ENCODE peak calls at places on chromosome 14, in eight cellular contexts. U is left cardiac atrium; Y is GM20000; X is fibroblast of pulmonary artery; J is stimulated activated CD4-positive, alpha-beta T cell treated with anti-CD3 and anti-CD28 coated beads, Interleukin-1b, Interleukin-23, amount 100 ng/mL, for 24 hours; T is HT-29; E is activated T-cell treated with anti-CD3 and anti-CD28 coated beads for 24 hours; Z is fibroblast of mammary gland. O is an unnamed sample.
A peak's percentile ranks its signal among the peaks of the same experiment; 100 is the strongest.

GRCh38 chr14:93160353-93160801 is 24.3 kb downstream of the MOAP1 start:
- DNase-seq in U (no peak), Y (no peak), X (peak; percentile 28), J (no peak), T (peak; percentile 3), E (no peak), Z (peak; percentile 20), O (no peak)

GRCh38 chr14:91901449-91902250 is 34.3 kb upstream of the TC2N start:
- DNase-seq in U (peak; percentile 42), Y (no peak), X (peak; percentile 61), J (no peak), T (no peak), E (no peak), Z (peak; percentile 51), O (no peak)

GRCh38 chr14:51386411-51386810 is 146.4 kb downstream of the TMX1 start:
- DNase-seq in U (no peak), Y (no peak), X (no peak), J (no peak), T (no peak), E (no peak), Z (no peak), O (no peak)

GRCh38 chr14:101234588-101234937 is 326.7 kb upstream of the DIO3 start:
- DNase-seq in U (no peak), Y (no peak), X (no peak), J (no peak), T (no peak), E (no peak), Z (no peak), O (no peak)

GRCh38 chr14:103260629-103261124 is 73.4 kb upstream of the EIF5 start:
- DNase-seq in U (peak; percentile 67), Y (no peak), X (peak; percentile 74), J (no peak), T (peak; percentile 50), E (no peak), Z (peak; percentile 36), O (peak; percentile 81)

GRCh38 chr14:23727566-23728335 is 91.6 kb downstream of the DHRS2 start:
- DNase-seq in U (no peak), Y (peak; percentile 59), X (peak; percentile 42), J (no peak), T (peak; percentile 58), E (no peak), Z (peak; percentile 43), O (no peak)

GRCh38 chr14:50156111-50156510 is 39.7 kb upstream of the VCPKMT start:
- DNase-seq in U (no peak), Y (no peak), X (no peak), J (no peak), T (no peak), E (no peak), Z (no peak), O (no peak)

GRCh38 chr14:87483651-87484260 is 509.2 kb downstream of the GALC start:
- DNase-seq in U (no peak), Y (no peak), X (peak; percentile 6), J (no peak), T (no peak), E (no peak), Z (peak; percentile 70), O (no peak)

GRCh38 chr14:105938055-105938863 is 411.9 kb downstream of the TMEM121 start:
- DNase-seq in U (no peak), Y (no peak), X (no peak), J (no peak), T (no peak), E (no peak), Z (no peak), O (no peak)

GRCh38 chr14:52791204-52792096 is at the start of gene GNPNAT1:
- DNase-seq in U (peak; percentile 91), Y (peak; percentile 95), X (peak; percentile 93), J (peak; percentile 64), T (peak; percentile 79), E (peak; percentile 69), Z (peak; percentile 94), O (peak; percentile 87)

GRCh38 chr14:104864267-104865068 is 600 bp upstream of the CEP170B start:
- DNase-seq in U (no peak), Y (no peak), X (no peak), J (no peak), T (peak; percentile 88), E (no peak), Z (no peak), O (no peak)

GRCh38 chr14:90132821-90133570 is 71.2 kb downstream of the KCNK13 start:
- DNase-seq in U (no peak), Y (no peak), X (peak; percentile 38), J (no peak), T (no peak), E (no peak), Z (no peak), O (no peak)

GRCh38 chr14:28676481-28676880 is 90.1 kb upstream of the FOXG1 start:
- DNase-seq in U (no peak), Y (no peak), X (peak; percentile 37), J (no peak), T (peak; percentile 12), E (no peak), Z (peak; percentile 98), O (no peak)

GRCh38 chr14:69491226-69491625 is 6.7 kb downstream of the PLEKHD1 start:
- DNase-seq in U (no peak), Y (no peak), X (no peak), J (no peak), T (no peak), E (no peak), Z (no peak), O (no peak)

GRCh38 chr14:60544659-60545058 is 35.7 kb downstream of the SIX6 start:
- DNase-seq in U (no peak), Y (no peak), X (no peak), J (no peak), T (no peak), E (no peak), Z (no peak), O (no peak)

GRCh38 chr14:45135181-45135580 is 549 bp upstream of the FANCM start:
- DNase-seq in U (no peak), Y (no peak), X (peak; percentile 41), J (no peak), T (no peak), E (no peak), Z (peak; percentile 44), O (no peak)

GRCh38 chr14:35368139-35368460 is 36.4 kb downstream of the NFKBIA start:
- DNase-seq in U (no peak), Y (no peak), X (no peak), J (no peak), T (no peak), E (no peak), Z (no peak), O (no peak)

GRCh38 chr14:95254356-95254755 is 65.4 kb downstream of the CLMN start:
- DNase-seq in U (no peak), Y (no peak), X (peak; percentile 55), J (no peak), T (no peak), E (no peak), Z (peak; percentile 86), O (no peak)

GRCh38 chr14:67618617-67619063 is 1.1 kb upstream of the ARG2 start:
- DNase-seq in U (no peak), Y (peak; percentile 67), X (peak; percentile 90), J (no peak), T (peak; percentile 73), E (no peak), Z (peak; percentile 82), O (no peak)

GRCh38 chr14:97158102-97158501 is 360.9 kb downstream of the VRK1 start:
- DNase-seq in U (no peak), Y (no peak), X (no peak), J (no peak), T (no peak), E (no peak), Z (no peak), O (no peak)

GRCh38 chr14:59869381-59870255 is 958 bp downstream of the RTN1 start:
- DNase-seq in U (no peak), Y (no peak), X (no peak), J (no peak), T (no peak), E (no peak), Z (no peak), O (no peak)

GRCh38 chr14:21106191-21106505 is 5.3 kb downstream of the TMEM253 start:
- DNase-seq in U (no peak), Y (no peak), X (peak; percentile 85), J (no peak), T (no peak), E (no peak), Z (peak; percentile 75), O (no peak)

GRCh38 chr14:56570295-56570694 is 9.3 kb upstream of the TMEM260 start:
- DNase-seq in U (no peak), Y (no peak), X (no peak), J (no peak), T (no peak), E (no peak), Z (no peak), O (no peak)

GRCh38 chr14:102316048-102316745 is 3.3 kb upstream of the ZNF839 start:
- DNase-seq in U (no peak), Y (no peak), X (peak; percentile 81), J (no peak), T (peak; percentile 53), E (no peak), Z (peak; percentile 74), O (no peak)

GRCh38 chr14:104843006-104843405 is 22.1 kb upstream of the CEP170B start:
- DNase-seq in U (no peak), Y (no peak), X (no peak), J (no peak), T (no peak), E (no peak), Z (no peak), O (no peak)

GRCh38 chr14:23751591-23751990 is 115.4 kb downstream of the DHRS2 start:
- DNase-seq in U (no peak), Y (no peak), X (no peak), J (no peak), T (no peak), E (no peak), Z (no peak), O (no peak)

GRCh38 chr14:105496831-105497591 is 6.0 kb downstream of the TEDC1 start:
- DNase-seq in U (no peak), Y (no peak), X (no peak), J (no peak), T (no peak), E (no peak), Z (no peak), O (no peak)

GRCh38 chr14:97359391-97359790 is 562.2 kb downstream of the VRK1 start:
- DNase-seq in U (no peak), Y (no peak), X (no peak), J (no peak), T (no peak), E (no peak), Z (no peak), O (no peak)

GRCh38 chr14:81018714-81019512 is 63.5 kb downstream of the TSHR start:
- DNase-seq in U (no peak), Y (no peak), X (no peak), J (no peak), T (no peak), E (no peak), Z (peak; percentile 2), O (no peak)

GRCh38 chr14:99035712-99036593 is 236.0 kb downstream of the BCL11B start:
- DNase-seq in U (peak; percentile 89), Y (no peak), X (peak; percentile 79), J (no peak), T (peak; percentile 48), E (no peak), Z (peak; percentile 90), O (peak; percentile 92)

GRCh38 chr14:32300146-32300545 is 29.0 kb upstream of the AKAP6 start:
- DNase-seq in U (no peak), Y (no peak), X (no peak), J (no peak), T (no peak), E (no peak), Z (no peak), O (no peak)

O was measured in right atrium auricular region.